ENCODE peak calls at places on chromosomes 3 and 15, in four cellular contexts. D is fibroblast of pulmonary artery, C is NB4, V is astrocyte of the spinal cord. M is an unnamed sample.
A peak's percentile ranks its signal among the peaks of the same experiment; 100 is the strongest.

GRCh38 chr3:114128826-114129225 is 50.0 kb downstream of the DRD3 start:
- DNase-seq in C (no peak), V (no peak), D (peak; percentile 29), M (no peak)

GRCh38 chr3:121821421-121822199 is 13.2 kb downstream of the IQCB1 start:
- DNase-seq in C (no peak), D (peak; percentile 87), V (peak; percentile 12), M (no peak)

GRCh38 chr15:85691350-85692240 is 103.1 kb downstream of the KLHL25 start:
- DNase-seq in V (no peak), C (no peak), D (no peak), M (no peak)

GRCh38 chr3:191070201-191070600 is 128.8 kb upstream of the OSTN start:
- DNase-seq in D (peak; percentile 84), C (no peak), V (peak; percentile 88), M (peak; percentile 81)

GRCh38 chr15:56770191-56770590 is 36.9 kb upstream of the ZNF280D start:
- DNase-seq in D (no peak), V (no peak), C (no peak), M (no peak)

GRCh38 chr3:29955413-29955812 is 651.0 kb upstream of the TGFBR2 start:
- DNase-seq in V (no peak), D (no peak), C (no peak), M (no peak)

GRCh38 chr15:42404461-42405235 is 45.3 kb downstream of the CAPN3 start:
- DNase-seq in D (no peak), C (no peak), V (no peak), M (no peak)

GRCh38 chr15:89330881-89331595 is 3.6 kb downstream of the POLG start:
- DNase-seq in C (no peak), D (no peak), V (no peak), M (no peak)

GRCh38 chr15:59199775-59200465 is 6.7 kb upstream of the LDHAL6B start:
- DNase-seq in C (no peak), V (peak; percentile 61), D (peak; percentile 70), M (peak; percentile 44)

GRCh38 chr15:45399381-45400212 is 21.3 kb upstream of the GATM start:
- DNase-seq in D (peak; percentile 76), V (peak; percentile 53), C (peak; percentile 55), M (peak; percentile 64)

GRCh38 chr3:27859821-27860220 is 137.7 kb upstream of the EOMES start:
- DNase-seq in C (no peak), V (no peak), D (no peak), M (no peak)

GRCh38 chr15:85406916-85407315 is 26.5 kb downstream of the AKAP13 start:
- DNase-seq in V (peak; percentile 64), D (peak; percentile 54), C (no peak), M (peak; percentile 80)

GRCh38 chr3:194404365-194405140 is 5.5 kb upstream of the GP5 start:
- DNase-seq in V (peak; percentile 54), C (peak; percentile 63), D (peak; percentile 75), M (peak; percentile 67)

GRCh38 chr15:71532994-71533393 is 277.4 kb upstream of the NR2E3 start:
- DNase-seq in V (peak; percentile 25), C (peak; percentile 42), D (peak; percentile 47), M (peak; percentile 6)

GRCh38 chr3:173398111-173398479 is 551 bp downstream of the NLGN1 start:
- DNase-seq in D (peak; percentile 60), C (no peak), V (no peak), M (peak; percentile 61)

GRCh38 chr3:171328419-171329082 is 131.7 kb downstream of the TNIK start:
- DNase-seq in D (peak; percentile 50), C (peak; percentile 78), V (no peak), M (peak; percentile 25)

GRCh38 chr15:100928632-100929280 is 9.6 kb downstream of the LRRK1 start:
- DNase-seq in D (no peak), V (no peak), C (no peak), M (no peak)

GRCh38 chr15:63999177-63999576 is 47.1 kb downstream of the DAPK2 start:
- DNase-seq in C (peak; percentile 66), D (no peak), V (no peak), M (peak; percentile 47)

GRCh38 chr15:80173022-80173759 is 20.4 kb downstream of the FAH start:
- DNase-seq in C (peak; percentile 69), V (peak; percentile 54), D (peak; percentile 68), M (peak; percentile 32)

GRCh38 chr3:142502187-142502985 is 54.5 kb upstream of the XRN1 start:
- DNase-seq in D (no peak), V (no peak), C (no peak), M (no peak)

GRCh38 chr15:50797926-50798325 is 32.4 kb upstream of the SPPL2A start:
- DNase-seq in D (no peak), C (no peak), V (no peak), M (no peak)

GRCh38 chr3:80767599-80767998 is 993.8 kb downstream of the GBE1 start:
- DNase-seq in D (peak; percentile 13), C (no peak), V (no peak), M (no peak)

GRCh38 chr3:149284034-149284433 is 49.4 kb downstream of the TM4SF18 start:
- DNase-seq in V (no peak), D (no peak), C (no peak), M (no peak)

GRCh38 chr15:51622269-51623180 is at the start of gene DMXL2:
- DNase-seq in D (peak; percentile 89), C (peak; percentile 94), V (peak; percentile 89), M (peak; percentile 82)

GRCh38 chr3:73451276-73451973 is 173.3 kb downstream of the PDZRN3 start:
- DNase-seq in D (no peak), C (peak; percentile 4), V (no peak), M (no peak)

GRCh38 chr3:45462522-45463262 is 74.3 kb downstream of the LARS2 start:
- DNase-seq in D (peak; percentile 42), C (peak; percentile 38), V (peak; percentile 38), M (no peak)

GRCh38 chr3:134190272-134190671 is 60.4 kb downstream of the RYK start:
- DNase-seq in C (no peak), D (no peak), V (no peak), M (no peak)
- TF ChIP-seq CTCF in C (no peak), D (peak; percentile 10), V (no peak), M (peak; percentile 20)

GRCh38 chr15:74752011-74752410 is 3.4 kb downstream of the CYP1A2 start:
- DNase-seq in C (no peak), V (no peak), D (no peak), M (no peak)
- H3K4me3 ChIP-seq in C (no peak overlapping the region), V (no peak overlapping the region), D (no peak overlapping the region), M (no peak overlapping the region)

GRCh38 chr15:44394562-44394961 is 32.9 kb upstream of the CTDSPL2 start:
- DNase-seq in V (no peak), C (no peak), D (no peak), M (no peak)

GRCh38 chr15:44397869-44398268 is 29.6 kb upstream of the CTDSPL2 start:
- DNase-seq in D (no peak), V (no peak), C (no peak), M (no peak)

GRCh38 chr15:44394062-44394461 is 33.4 kb upstream of the CTDSPL2 start:
- DNase-seq in D (peak; percentile 72), C (no peak), V (no peak), M (peak; percentile 3)
- TF ChIP-seq CTCF in D (no peak), C (no peak), V (no peak), M (no peak)

GRCh38 chr15:74784854-74785715 is 3.2 kb downstream of the CSK start:
- DNase-seq in V (no peak), D (no peak), C (no peak), M (no peak)
- H3K4me3 ChIP-seq in V (no peak overlapping the region), D (no peak overlapping the region), C (peak overlapping the region; percentile 92), M (no peak overlapping the region)

GRCh38 chr15:60301024-60301423 is 96.8 kb downstream of the ANXA2 start:
- DNase-seq in V (no peak), C (no peak), D (no peak), M (no peak)

GRCh38 chr15:60297047-60297446 is 100.7 kb downstream of the ANXA2 start:
- DNase-seq in V (no peak), C (no peak), D (no peak), M (no peak)

DNA sequence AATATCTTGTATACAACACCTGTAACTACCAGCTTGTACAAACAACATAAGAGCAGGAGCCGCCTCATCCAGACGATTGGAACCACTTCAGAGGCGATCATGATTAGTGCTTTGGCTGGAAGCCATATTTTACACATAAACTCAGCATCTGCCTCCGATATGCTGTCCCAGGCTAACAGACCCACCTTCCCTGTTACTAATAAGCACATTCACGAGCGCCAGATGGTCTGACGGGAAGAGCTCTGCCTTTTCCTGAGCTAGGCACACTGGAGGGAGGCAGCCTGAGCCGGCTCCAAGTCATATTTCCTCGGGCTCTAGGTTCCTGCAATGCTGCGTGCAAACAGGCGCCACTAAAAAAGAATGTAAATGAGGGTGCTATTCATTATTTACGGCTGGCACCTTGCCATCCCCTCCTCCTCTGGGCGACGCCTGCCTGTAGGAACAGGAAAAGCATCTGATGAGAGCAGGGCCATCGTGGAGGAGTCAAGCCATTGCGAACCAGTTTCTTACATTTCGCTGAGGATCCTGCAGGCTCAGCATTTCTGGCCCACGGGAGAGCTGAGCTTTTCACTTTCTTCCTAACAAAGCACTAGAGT is 98.2 kb downstream of the ANXA2 start:
- DNase-seq in V (peak; percentile 6), C (no peak), D (peak; percentile 2), M (peak; percentile 26)
- TF ChIP-seq CTCF in V (peak; percentile 20), C (no peak), D (no peak), M (peak; percentile 29)

M was measured in AG10803.